ENCODE peak calls at places on chromosomes 13 and 19, in eight cellular contexts. One of them, this sample, is unnamed.
A peak's percentile ranks its signal among the peaks of the same experiment; 100 is the strongest.

GRCh38 chr19:2051771-2052704 is 994 bp upstream of the MKNK2 start:
- DNase-seq in NCI-H748 treated with DMSO at 0.1 percent for 48 hours: no peak
- DNase-seq in NCI-H2227 treated with DMSO at 0.1 percent for 48 hours: no peak
- DNase-seq in NCI-H1105: no peak
- DNase-seq in stimulated activated CD8-positive, alpha-beta memory T cell treated with anti-CD3 and anti-CD28 coated beads, Interleukin-4, amount 100 ng/mL, for 4 hours: no peak
- DNase-seq in EL: peak; percentile 29
- DNase-seq in neural progenitor cell: no peak
- DNase-seq in LoVo: no peak
- DNase-seq in this sample: no peak

GRCh38 chr19:7426986-7427385 is 61.8 kb downstream of the PEX11G start:
- DNase-seq in NCI-H748 treated with DMSO at 0.1 percent for 48 hours: no peak
- DNase-seq in NCI-H2227 treated with DMSO at 0.1 percent for 48 hours: no peak
- DNase-seq in NCI-H1105: no peak
- DNase-seq in stimulated activated CD8-positive, alpha-beta memory T cell treated with anti-CD3 and anti-CD28 coated beads, Interleukin-4, amount 100 ng/mL, for 4 hours: no peak
- DNase-seq in EL: no peak
- DNase-seq in neural progenitor cell: no peak
- DNase-seq in LoVo: no peak
- DNase-seq in this sample: no peak

GRCh38 chr19:55671054-55671378 is 4.0 kb upstream of the EPN1 start:
- DNase-seq in NCI-H748 treated with DMSO at 0.1 percent for 48 hours: no peak
- DNase-seq in NCI-H2227 treated with DMSO at 0.1 percent for 48 hours: no peak
- DNase-seq in NCI-H1105: no peak
- DNase-seq in stimulated activated CD8-positive, alpha-beta memory T cell treated with anti-CD3 and anti-CD28 coated beads, Interleukin-4, amount 100 ng/mL, for 4 hours: no peak
- DNase-seq in EL: no peak
- DNase-seq in neural progenitor cell: no peak
- DNase-seq in LoVo: no peak
- DNase-seq in this sample: peak; percentile 16

GRCh38 chr19:10116085-10116865 is 3.4 kb downstream of the EIF3G start:
- DNase-seq in NCI-H748 treated with DMSO at 0.1 percent for 48 hours: no peak
- DNase-seq in NCI-H2227 treated with DMSO at 0.1 percent for 48 hours: no peak
- DNase-seq in NCI-H1105: no peak
- DNase-seq in stimulated activated CD8-positive, alpha-beta memory T cell treated with anti-CD3 and anti-CD28 coated beads, Interleukin-4, amount 100 ng/mL, for 4 hours: no peak
- DNase-seq in EL: no peak
- DNase-seq in neural progenitor cell: no peak
- DNase-seq in LoVo: no peak
- DNase-seq in this sample: no peak

GRCh38 chr19:31834070-31834469 is 484.8 kb upstream of the TSHZ3 start:
- DNase-seq in NCI-H748 treated with DMSO at 0.1 percent for 48 hours: no peak
- DNase-seq in NCI-H2227 treated with DMSO at 0.1 percent for 48 hours: no peak
- DNase-seq in NCI-H1105: no peak
- DNase-seq in stimulated activated CD8-positive, alpha-beta memory T cell treated with anti-CD3 and anti-CD28 coated beads, Interleukin-4, amount 100 ng/mL, for 4 hours: no peak
- DNase-seq in EL: no peak
- DNase-seq in neural progenitor cell: no peak
- DNase-seq in LoVo: no peak
- DNase-seq in this sample: no peak

GRCh38 chr13:31913459-31913858 is 118.1 kb upstream of the FRY start:
- DNase-seq in NCI-H748 treated with DMSO at 0.1 percent for 48 hours: no peak
- DNase-seq in NCI-H2227 treated with DMSO at 0.1 percent for 48 hours: no peak
- DNase-seq in NCI-H1105: no peak
- DNase-seq in stimulated activated CD8-positive, alpha-beta memory T cell treated with anti-CD3 and anti-CD28 coated beads, Interleukin-4, amount 100 ng/mL, for 4 hours: no peak
- DNase-seq in EL: peak; percentile 14
- DNase-seq in neural progenitor cell: no peak
- DNase-seq in LoVo: no peak
- DNase-seq in this sample: no peak

GRCh38 chr13:42486711-42487198 is 87.2 kb upstream of the TNFSF11 start:
- DNase-seq in NCI-H748 treated with DMSO at 0.1 percent for 48 hours: no peak
- DNase-seq in NCI-H2227 treated with DMSO at 0.1 percent for 48 hours: no peak
- DNase-seq in NCI-H1105: no peak
- DNase-seq in stimulated activated CD8-positive, alpha-beta memory T cell treated with anti-CD3 and anti-CD28 coated beads, Interleukin-4, amount 100 ng/mL, for 4 hours: no peak
- DNase-seq in EL: peak; percentile 85
- DNase-seq in neural progenitor cell: no peak
- DNase-seq in LoVo: no peak
- DNase-seq in this sample: no peak

GRCh38 chr19:8529369-8530006 is 15.5 kb upstream of the ZNF414 start:
- DNase-seq in NCI-H748 treated with DMSO at 0.1 percent for 48 hours: no peak
- DNase-seq in NCI-H2227 treated with DMSO at 0.1 percent for 48 hours: no peak
- DNase-seq in NCI-H1105: no peak
- DNase-seq in stimulated activated CD8-positive, alpha-beta memory T cell treated with anti-CD3 and anti-CD28 coated beads, Interleukin-4, amount 100 ng/mL, for 4 hours: no peak
- DNase-seq in EL: no peak
- DNase-seq in neural progenitor cell: no peak
- DNase-seq in LoVo: no peak
- DNase-seq in this sample: no peak

GRCh38 chr19:39828015-39828633 is 5.8 kb downstream of the DYRK1B start:
- DNase-seq in NCI-H748 treated with DMSO at 0.1 percent for 48 hours: no peak
- DNase-seq in NCI-H2227 treated with DMSO at 0.1 percent for 48 hours: no peak
- DNase-seq in NCI-H1105: no peak
- DNase-seq in stimulated activated CD8-positive, alpha-beta memory T cell treated with anti-CD3 and anti-CD28 coated beads, Interleukin-4, amount 100 ng/mL, for 4 hours: no peak
- DNase-seq in EL: no peak
- DNase-seq in neural progenitor cell: no peak
- DNase-seq in LoVo: no peak
- DNase-seq in this sample: no peak

GRCh38 chr13:91270031-91270430 is 77.5 kb upstream of the MIR17HG start:
- DNase-seq in NCI-H748 treated with DMSO at 0.1 percent for 48 hours: no peak
- DNase-seq in NCI-H2227 treated with DMSO at 0.1 percent for 48 hours: no peak
- DNase-seq in NCI-H1105: no peak
- DNase-seq in stimulated activated CD8-positive, alpha-beta memory T cell treated with anti-CD3 and anti-CD28 coated beads, Interleukin-4, amount 100 ng/mL, for 4 hours: no peak
- DNase-seq in EL: no peak
- DNase-seq in neural progenitor cell: no peak
- DNase-seq in LoVo: no peak
- DNase-seq in this sample: no peak

GRCh38 chr19:55223291-55224037 is 5.1 kb downstream of the TMEM86B start:
- DNase-seq in NCI-H748 treated with DMSO at 0.1 percent for 48 hours: no peak
- DNase-seq in NCI-H2227 treated with DMSO at 0.1 percent for 48 hours: no peak
- DNase-seq in NCI-H1105: no peak
- DNase-seq in stimulated activated CD8-positive, alpha-beta memory T cell treated with anti-CD3 and anti-CD28 coated beads, Interleukin-4, amount 100 ng/mL, for 4 hours: no peak
- DNase-seq in EL: no peak
- DNase-seq in neural progenitor cell: no peak
- DNase-seq in LoVo: no peak
- DNase-seq in this sample: no peak

GRCh38 chr19:3604987-3605343 is 1.7 kb downstream of the TBXA2R start:
- DNase-seq in NCI-H748 treated with DMSO at 0.1 percent for 48 hours: no peak
- DNase-seq in NCI-H2227 treated with DMSO at 0.1 percent for 48 hours: no peak
- DNase-seq in NCI-H1105: no peak
- DNase-seq in stimulated activated CD8-positive, alpha-beta memory T cell treated with anti-CD3 and anti-CD28 coated beads, Interleukin-4, amount 100 ng/mL, for 4 hours: no peak
- DNase-seq in EL: no peak
- DNase-seq in neural progenitor cell: no peak
- DNase-seq in LoVo: no peak
- DNase-seq in this sample: no peak

GRCh38 chr19:38742906-38743305 is 1.4 kb downstream of the CAPN12 start:
- DNase-seq in NCI-H748 treated with DMSO at 0.1 percent for 48 hours: no peak
- DNase-seq in NCI-H2227 treated with DMSO at 0.1 percent for 48 hours: no peak
- DNase-seq in NCI-H1105: no peak
- DNase-seq in stimulated activated CD8-positive, alpha-beta memory T cell treated with anti-CD3 and anti-CD28 coated beads, Interleukin-4, amount 100 ng/mL, for 4 hours: no peak
- DNase-seq in EL: no peak
- DNase-seq in neural progenitor cell: no peak
- DNase-seq in LoVo: no peak
- DNase-seq in this sample: no peak

GRCh38 chr19:49442354-49442753 is 1.0 kb upstream of the SLC17A7 start:
- DNase-seq in NCI-H748 treated with DMSO at 0.1 percent for 48 hours: no peak
- DNase-seq in NCI-H2227 treated with DMSO at 0.1 percent for 48 hours: no peak
- DNase-seq in NCI-H1105: no peak
- DNase-seq in stimulated activated CD8-positive, alpha-beta memory T cell treated with anti-CD3 and anti-CD28 coated beads, Interleukin-4, amount 100 ng/mL, for 4 hours: no peak
- DNase-seq in EL: peak; percentile 36
- DNase-seq in neural progenitor cell: peak; percentile 67
- DNase-seq in LoVo: no peak
- DNase-seq in this sample: no peak

GRCh38 chr19:8145969-8146368 is 3.4 kb downstream of the FBN3 start:
- DNase-seq in NCI-H748 treated with DMSO at 0.1 percent for 48 hours: no peak
- DNase-seq in NCI-H2227 treated with DMSO at 0.1 percent for 48 hours: no peak
- DNase-seq in NCI-H1105: no peak
- DNase-seq in stimulated activated CD8-positive, alpha-beta memory T cell treated with anti-CD3 and anti-CD28 coated beads, Interleukin-4, amount 100 ng/mL, for 4 hours: no peak
- DNase-seq in EL: no peak
- DNase-seq in neural progenitor cell: peak; percentile 26
- DNase-seq in LoVo: no peak
- DNase-seq in this sample: peak; percentile 42

GRCh38 chr13:37869756-37870488 is at the start of gene TRPC4:
- DNase-seq in NCI-H748 treated with DMSO at 0.1 percent for 48 hours: peak; percentile 83
- DNase-seq in NCI-H2227 treated with DMSO at 0.1 percent for 48 hours: peak; percentile 1
- DNase-seq in NCI-H1105: peak; percentile 56
- DNase-seq in stimulated activated CD8-positive, alpha-beta memory T cell treated with anti-CD3 and anti-CD28 coated beads, Interleukin-4, amount 100 ng/mL, for 4 hours: no peak
- DNase-seq in EL: peak; percentile 88
- DNase-seq in neural progenitor cell: peak; percentile 86
- DNase-seq in LoVo: no peak
- DNase-seq in this sample: peak; percentile 54

GRCh38 chr19:13796301-13797057 is 1.2 kb downstream of the ZSWIM4 start:
- DNase-seq in NCI-H748 treated with DMSO at 0.1 percent for 48 hours: no peak
- DNase-seq in NCI-H2227 treated with DMSO at 0.1 percent for 48 hours: no peak
- DNase-seq in NCI-H1105: no peak
- DNase-seq in stimulated activated CD8-positive, alpha-beta memory T cell treated with anti-CD3 and anti-CD28 coated beads, Interleukin-4, amount 100 ng/mL, for 4 hours: no peak
- DNase-seq in EL: peak; percentile 98
- DNase-seq in neural progenitor cell: peak; percentile 66
- DNase-seq in LoVo: peak; percentile 44
- DNase-seq in this sample: no peak

GRCh38 chr13:51697181-51697580 is 106.8 kb downstream of the DHRS12 start:
- DNase-seq in NCI-H748 treated with DMSO at 0.1 percent for 48 hours: no peak
- DNase-seq in NCI-H2227 treated with DMSO at 0.1 percent for 48 hours: no peak
- DNase-seq in NCI-H1105: no peak
- DNase-seq in stimulated activated CD8-positive, alpha-beta memory T cell treated with anti-CD3 and anti-CD28 coated beads, Interleukin-4, amount 100 ng/mL, for 4 hours: no peak
- DNase-seq in EL: peak; percentile 45
- DNase-seq in neural progenitor cell: no peak
- DNase-seq in LoVo: no peak
- DNase-seq in this sample: no peak

GRCh38 chr13:22793598-22794134 is 387.1 kb upstream of the SGCG start:
- DNase-seq in NCI-H748 treated with DMSO at 0.1 percent for 48 hours: no peak
- DNase-seq in NCI-H2227 treated with DMSO at 0.1 percent for 48 hours: no peak
- DNase-seq in NCI-H1105: no peak
- DNase-seq in stimulated activated CD8-positive, alpha-beta memory T cell treated with anti-CD3 and anti-CD28 coated beads, Interleukin-4, amount 100 ng/mL, for 4 hours: no peak
- DNase-seq in EL: no peak
- DNase-seq in neural progenitor cell: no peak
- DNase-seq in LoVo: peak; percentile 83
- DNase-seq in this sample: no peak

GRCh38 chr19:35783469-35784400 is 8.4 kb downstream of the ARHGAP33 start:
- DNase-seq in NCI-H748 treated with DMSO at 0.1 percent for 48 hours: no peak
- DNase-seq in NCI-H2227 treated with DMSO at 0.1 percent for 48 hours: no peak
- DNase-seq in NCI-H1105: no peak
- DNase-seq in stimulated activated CD8-positive, alpha-beta memory T cell treated with anti-CD3 and anti-CD28 coated beads, Interleukin-4, amount 100 ng/mL, for 4 hours: no peak
- DNase-seq in EL: no peak
- DNase-seq in neural progenitor cell: no peak
- DNase-seq in LoVo: no peak
- DNase-seq in this sample: no peak

GRCh38 chr13:47332149-47332548 is 435.3 kb upstream of the HTR2A start:
- DNase-seq in NCI-H748 treated with DMSO at 0.1 percent for 48 hours: no peak
- DNase-seq in NCI-H2227 treated with DMSO at 0.1 percent for 48 hours: no peak
- DNase-seq in NCI-H1105: no peak
- DNase-seq in stimulated activated CD8-positive, alpha-beta memory T cell treated with anti-CD3 and anti-CD28 coated beads, Interleukin-4, amount 100 ng/mL, for 4 hours: no peak
- DNase-seq in EL: peak; percentile 54
- DNase-seq in neural progenitor cell: no peak
- DNase-seq in LoVo: no peak
- DNase-seq in this sample: no peak

GRCh38 chr19:51688665-51689571 is 4.2 kb upstream of the SPACA6 start:
- DNase-seq in NCI-H748 treated with DMSO at 0.1 percent for 48 hours: peak; percentile 87
- DNase-seq in NCI-H2227 treated with DMSO at 0.1 percent for 48 hours: peak; percentile 78
- DNase-seq in NCI-H1105: peak; percentile 76
- DNase-seq in stimulated activated CD8-positive, alpha-beta memory T cell treated with anti-CD3 and anti-CD28 coated beads, Interleukin-4, amount 100 ng/mL, for 4 hours: no peak
- DNase-seq in EL: peak; percentile 95
- DNase-seq in neural progenitor cell: peak; percentile 91
- DNase-seq in LoVo: no peak
- DNase-seq in this sample: peak; percentile 79

GRCh38 chr19:45091031-45091918 is 1.7 kb upstream of the PPP1R37 start:
- DNase-seq in NCI-H748 treated with DMSO at 0.1 percent for 48 hours: peak; percentile 99
- DNase-seq in NCI-H2227 treated with DMSO at 0.1 percent for 48 hours: peak; percentile 95
- DNase-seq in NCI-H1105: peak; percentile 99
- DNase-seq in stimulated activated CD8-positive, alpha-beta memory T cell treated with anti-CD3 and anti-CD28 coated beads, Interleukin-4, amount 100 ng/mL, for 4 hours: peak; percentile 93
- DNase-seq in EL: peak; percentile 99
- DNase-seq in neural progenitor cell: peak; percentile 100
- DNase-seq in LoVo: peak; percentile 98
- DNase-seq in this sample: peak; percentile 68

GRCh38 chr19:13220847-13221246 is 70.6 kb downstream of the IER2 start:
- DNase-seq in NCI-H748 treated with DMSO at 0.1 percent for 48 hours: no peak
- DNase-seq in NCI-H2227 treated with DMSO at 0.1 percent for 48 hours: no peak
- DNase-seq in NCI-H1105: no peak
- DNase-seq in stimulated activated CD8-positive, alpha-beta memory T cell treated with anti-CD3 and anti-CD28 coated beads, Interleukin-4, amount 100 ng/mL, for 4 hours: no peak
- DNase-seq in EL: no peak
- DNase-seq in neural progenitor cell: no peak
- DNase-seq in LoVo: no peak
- DNase-seq in this sample: no peak

GRCh38 chr19:888615-889385 is 4.2 kb downstream of the MED16 start:
- DNase-seq in NCI-H748 treated with DMSO at 0.1 percent for 48 hours: no peak
- DNase-seq in NCI-H2227 treated with DMSO at 0.1 percent for 48 hours: no peak
- DNase-seq in NCI-H1105: no peak
- DNase-seq in stimulated activated CD8-positive, alpha-beta memory T cell treated with anti-CD3 and anti-CD28 coated beads, Interleukin-4, amount 100 ng/mL, for 4 hours: no peak
- DNase-seq in EL: no peak
- DNase-seq in neural progenitor cell: no peak
- DNase-seq in LoVo: no peak
- DNase-seq in this sample: peak; percentile 66

GRCh38 chr13:49540552-49540951 is 44.8 kb downstream of the PHF11 start:
- DNase-seq in NCI-H748 treated with DMSO at 0.1 percent for 48 hours: no peak
- DNase-seq in NCI-H2227 treated with DMSO at 0.1 percent for 48 hours: no peak
- DNase-seq in NCI-H1105: no peak
- DNase-seq in stimulated activated CD8-positive, alpha-beta memory T cell treated with anti-CD3 and anti-CD28 coated beads, Interleukin-4, amount 100 ng/mL, for 4 hours: no peak
- DNase-seq in EL: no peak
- DNase-seq in neural progenitor cell: peak; percentile 5
- DNase-seq in LoVo: no peak
- DNase-seq in this sample: peak; percentile 52

GRCh38 chr13:50691176-50691681 is 152.3 kb downstream of the DLEU7 start:
- DNase-seq in NCI-H748 treated with DMSO at 0.1 percent for 48 hours: no peak
- DNase-seq in NCI-H2227 treated with DMSO at 0.1 percent for 48 hours: no peak
- DNase-seq in NCI-H1105: no peak
- DNase-seq in stimulated activated CD8-positive, alpha-beta memory T cell treated with anti-CD3 and anti-CD28 coated beads, Interleukin-4, amount 100 ng/mL, for 4 hours: no peak
- DNase-seq in EL: no peak
- DNase-seq in neural progenitor cell: no peak
- DNase-seq in LoVo: no peak
- DNase-seq in this sample: no peak

GRCh38 chr13:23609414-23610186 is 39.4 kb downstream of the TNFRSF19 start:
- DNase-seq in NCI-H748 treated with DMSO at 0.1 percent for 48 hours: no peak
- DNase-seq in NCI-H2227 treated with DMSO at 0.1 percent for 48 hours: no peak
- DNase-seq in NCI-H1105: peak; percentile 8
- DNase-seq in stimulated activated CD8-positive, alpha-beta memory T cell treated with anti-CD3 and anti-CD28 coated beads, Interleukin-4, amount 100 ng/mL, for 4 hours: no peak
- DNase-seq in EL: peak; percentile 51
- DNase-seq in neural progenitor cell: no peak
- DNase-seq in LoVo: no peak
- DNase-seq in this sample: no peak

This sample was measured in K562.